ENCODE peak calls at places on chromosomes 3 and 15, in four cellular contexts. J, T, L and B are unnamed samples.

GRCh38 chr15:89803941-89804800 is 10.5 kb downstream of the ANPEP start:
- DNase-seq in L (no peak), T (no peak), J (no peak), B (no peak)

GRCh38 chr3:193483988-193484539 is 70.6 kb downstream of the ATP13A4 start:
- DNase-seq in J (no peak), L (no peak), T (no peak), B (no peak)

GRCh38 chr15:72474466-72474911 is 359 bp downstream of the ARIH1 start:
- DNase-seq in L (no peak), J (no peak), T (peak), B (no peak)

GRCh38 chr15:51250217-51251011 is 88.0 kb downstream of the CYP19A1 start:
- DNase-seq in T (no peak), J (no peak), L (no peak), B (no peak)

GRCh38 chr3:58009749-58010535 is 1.7 kb downstream of the FLNB start:
- DNase-seq in T (no peak), L (no peak), J (no peak), B (no peak)

GRCh38 chr3:2770451-2770850 is 339.7 kb downstream of the IL5RA start:
- DNase-seq in L (no peak), T (peak), J (no peak), B (no peak)

GRCh38 chr3:124688580-124689454 is 41.4 kb upstream of the UMPS start:
- DNase-seq in J (peak), L (no peak), T (peak), B (peak)

GRCh38 chr15:73756947-73757513 is 3.9 kb upstream of the INSYN1 start:
- DNase-seq in T (no peak), J (no peak), L (no peak), B (no peak)

GRCh38 chr3:100175637-100176250 is 61.4 kb upstream of the FILIP1L start:
- DNase-seq in L (no peak), J (no peak), T (no peak), B (no peak)

GRCh38 chr15:39582977-39583585 is 2.2 kb downstream of the THBS1 start:
- DNase-seq in L (no peak), J (no peak), T (no peak), B (no peak)

GRCh38 chr15:67290319-67290718 is 35.7 kb downstream of the IQCH start:
- DNase-seq in T (no peak), L (no peak), J (no peak), B (no peak)

GRCh38 chr3:81788650-81789049 is 27.2 kb upstream of the GBE1 start:
- DNase-seq in T (no peak), L (no peak), J (no peak), B (no peak)

GRCh38 chr3:32487781-32488526 is 14.7 kb downstream of the CMTM6 start:
- DNase-seq in L (no peak), T (no peak), J (no peak), B (no peak)

GRCh38 chr3:190414297-190414696 is 26.3 kb downstream of the CLDN16 start:
- DNase-seq in J (no peak), T (no peak), L (no peak), B (no peak)

GRCh38 chr15:22968356-22968755 is 11.8 kb downstream of the CYFIP1 start:
- DNase-seq in J (no peak), L (no peak), T (no peak), B (no peak)

GRCh38 chr3:11718582-11719405 is 75.1 kb upstream of the VGLL4 start:
- DNase-seq in J (peak), L (peak), T (no peak), B (peak)